ENCODE peak calls at places on chromosome 3, in ten cellular contexts. O, Q, Y, W, F, S, R, G, V and H are unnamed samples.

GRCh38 chr3:43512749-43513404 is 108.9 kb downstream of the ANO10 start:
- DNase-seq in O (no peak), Q (no peak), Y (peak), W (no peak), F (peak), S (no peak), R (no peak), G (no peak), V (no peak), H (no peak)

GRCh38 chr3:160065282-160065681 is 76.6 kb downstream of the IL12A start:
- DNase-seq in O (no peak), Q (no peak), Y (no peak), W (no peak), F (no peak), S (no peak), R (no peak), G (no peak), V (no peak), H (no peak)

GRCh38 chr3:32226875-32227500 is 11.5 kb upstream of the CMTM8 start:
- DNase-seq in O (no peak), Q (no peak), Y (peak), W (no peak), F (no peak), S (no peak), R (no peak), G (peak), V (no peak), H (no peak)

GRCh38 chr3:169298247-169298992 is 365.1 kb downstream of the MECOM start:
- DNase-seq in O (no peak), Q (no peak), Y (no peak), W (no peak), F (no peak), S (no peak), R (no peak), G (no peak), V (no peak), H (peak)

GRCh38 chr3:174495231-174495755 is 363.8 kb upstream of the NAALADL2 start:
- DNase-seq in O (no peak), Q (no peak), Y (no peak), W (no peak), F (peak), S (no peak), R (no peak), G (no peak), V (no peak), H (no peak)

GRCh38 chr3:187721055-187721454 is 18.7 kb upstream of the RTP2 start:
- DNase-seq in O (no peak), Q (no peak), Y (no peak), W (no peak), F (no peak), S (no peak), R (no peak), G (no peak), V (no peak), H (no peak)

GRCh38 chr3:111859974-111860859 is 1.2 kb downstream of the PHLDB2 start:
- DNase-seq in O (peak), Q (peak), Y (peak), W (no peak), F (peak), S (peak), R (peak), G (peak), V (peak), H (peak)

GRCh38 chr3:43932921-43933320 is 242.2 kb downstream of the ABHD5 start:
- DNase-seq in O (no peak), Q (no peak), Y (no peak), W (no peak), F (peak), S (no peak), R (no peak), G (peak), V (no peak), H (no peak)

GRCh38 chr3:153052096-153052460 is 109.9 kb upstream of the RAP2B start:
- DNase-seq in O (no peak), Q (no peak), Y (peak), W (no peak), F (peak), S (no peak), R (peak), G (peak), V (no peak), H (peak)

GRCh38 chr3:3264796-3265195 is 85.3 kb upstream of the CRBN start:
- DNase-seq in O (no peak), Q (no peak), Y (no peak), W (no peak), F (no peak), S (no peak), R (no peak), G (no peak), V (no peak), H (no peak)

DNA sequence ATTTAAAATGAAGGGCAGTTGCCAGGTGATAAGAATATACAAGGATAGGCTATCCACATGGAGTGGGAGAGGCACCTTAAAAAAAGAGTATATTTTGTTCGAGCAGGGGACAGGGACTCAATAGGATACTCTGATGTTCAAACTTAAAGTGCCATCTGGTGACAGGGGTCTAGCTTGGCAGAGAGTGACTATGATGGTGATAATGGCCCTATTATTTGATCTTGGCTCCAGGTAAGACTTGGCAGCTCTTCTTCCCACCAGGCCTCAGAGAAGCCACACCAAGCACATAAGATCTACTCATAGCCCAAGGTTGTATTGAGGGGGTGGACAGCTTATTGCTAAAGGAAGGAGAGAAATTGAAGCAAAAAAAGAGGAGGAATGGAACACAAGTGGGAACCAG is 109.0 kb upstream of the MANF start:
- DNase-seq in O (no peak), Q (no peak), Y (no peak), W (no peak), F (no peak), S (no peak), R (no peak), G (no peak), V (no peak), H (no peak)
- TF ChIP-seq CTCF in O (no peak), Q (no peak), Y (no peak), W (no peak), F (no peak), S (no peak), R (no peak), G (no peak), V (no peak), H (no peak)

GRCh38 chr3:72388644-72389043 is 459.6 kb downstream of the SHQ1 start:
- DNase-seq in O (no peak), Q (no peak), Y (no peak), W (no peak), F (no peak), S (no peak), R (no peak), G (no peak), V (no peak), H (no peak)
- TF ChIP-seq CTCF in O (no peak), Q (no peak), Y (no peak), W (no peak), F (no peak), S (no peak), R (no peak), G (no peak), V (no peak), H (no peak)

GRCh38 chr3:15228147-15228546 is 22.1 kb downstream of the CAPN7 start:
- DNase-seq in O (no peak), Q (no peak), Y (no peak), W (no peak), F (no peak), S (no peak), R (no peak), G (no peak), V (no peak), H (no peak)
- TF ChIP-seq CTCF in O (no peak), Q (no peak), Y (no peak), W (no peak), F (no peak), S (no peak), R (no peak), G (no peak), V (no peak), H (no peak)

DNA sequence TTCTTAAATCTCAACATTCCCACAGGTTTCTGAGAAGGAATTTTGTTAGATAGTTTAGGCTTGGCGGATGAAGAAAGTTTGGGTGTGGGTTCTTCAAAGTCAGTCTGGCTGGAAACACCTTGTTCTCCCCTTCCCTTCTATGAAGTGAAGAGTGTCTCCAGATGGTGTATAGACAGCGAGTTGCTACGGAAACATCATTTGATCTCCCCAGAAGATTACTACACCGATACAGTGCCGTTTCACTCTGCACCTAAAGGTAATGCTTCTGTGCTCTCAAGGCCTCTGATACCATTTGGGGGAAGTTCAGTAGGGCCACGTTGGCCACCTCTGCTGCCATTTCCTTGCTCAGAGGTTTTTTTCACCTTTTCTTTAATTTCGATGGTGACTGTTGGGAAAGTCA is 20.6 kb downstream of the DLEC1 start:
- DNase-seq in O (no peak), Q (no peak), Y (no peak), W (no peak), F (no peak), S (no peak), R (no peak), G (no peak), V (no peak), H (no peak)
- TF ChIP-seq CTCF in O (no peak), Q (no peak), Y (no peak), W (no peak), F (no peak), S (no peak), R (no peak), G (no peak), V (no peak), H (no peak)

GRCh38 chr3:154427685-154428291 is 2.2 kb downstream of the GPR149 start:
- DNase-seq in O (peak), Q (no peak), Y (no peak), W (no peak), F (no peak), S (peak), R (peak), G (peak), V (no peak), H (no peak)

GRCh38 chr3:154431043-154431442 is 1.1 kb upstream of the GPR149 start:
- DNase-seq in O (no peak), Q (no peak), Y (no peak), W (no peak), F (no peak), S (no peak), R (no peak), G (no peak), V (no peak), H (no peak)

GRCh38 chr3:154430014-154430413 is at the start of gene GPR149:
- DNase-seq in O (peak), Q (no peak), Y (no peak), W (no peak), F (peak), S (no peak), R (peak), G (no peak), V (no peak), H (no peak)

GRCh38 chr3:154422694-154423093 is 7.3 kb downstream of the GPR149 start:
- DNase-seq in O (no peak), Q (no peak), Y (no peak), W (no peak), F (no peak), S (no peak), R (no peak), G (no peak), V (no peak), H (no peak)

GRCh38 chr3:154428369-154429206 is 1.4 kb downstream of the GPR149 start:
- DNase-seq in O (peak), Q (no peak), Y (no peak), W (no peak), F (no peak), S (no peak), R (peak), G (no peak), V (no peak), H (no peak)
- TF ChIP-seq CTCF in O (peak), Q (no peak), Y (no peak), W (no peak), F (no peak), S (no peak), R (no peak), G (no peak), V (no peak), H (no peak)

GRCh38 chr3:165128544-165128943 is 50.2 kb upstream of the SI start:
- DNase-seq in O (no peak), Q (no peak), Y (no peak), W (no peak), F (no peak), S (no peak), R (no peak), G (no peak), V (no peak), H (no peak)

GRCh38 chr3:165130709-165131108 is 52.4 kb upstream of the SI start:
- DNase-seq in O (no peak), Q (no peak), Y (no peak), W (no peak), F (no peak), S (no peak), R (no peak), G (no peak), V (no peak), H (no peak)

GRCh38 chr3:165125836-165126235 is 47.5 kb upstream of the SI start:
- DNase-seq in O (no peak), Q (no peak), Y (no peak), W (no peak), F (no peak), S (no peak), R (no peak), G (no peak), V (no peak), H (no peak)
- TF ChIP-seq CTCF in O (no peak), Q (no peak), Y (no peak), W (no peak), F (no peak), S (no peak), R (no peak), G (no peak), V (no peak), H (no peak)

GRCh38 chr3:48451270-48451669 is 4.7 kb downstream of the ATRIP start:
- DNase-seq in O (no peak), Q (no peak), Y (no peak), W (no peak), F (no peak), S (no peak), R (no peak), G (no peak), V (no peak), H (no peak)

GRCh38 chr3:48441940-48442339 is 1.9 kb downstream of the TMA7 start:
- DNase-seq in O (no peak), Q (no peak), Y (no peak), W (no peak), F (no peak), S (no peak), R (no peak), G (no peak), V (no peak), H (no peak)

GRCh38 chr3:48445277-48445882 is 1.2 kb upstream of the ATRIP start:
- DNase-seq in O (no peak), Q (no peak), Y (no peak), W (no peak), F (no peak), S (no peak), R (no peak), G (no peak), V (no peak), H (no peak)

GRCh38 chr3:48446043-48446424 is 503 bp upstream of the ATRIP start:
- DNase-seq in O (no peak), Q (no peak), Y (no peak), W (no peak), F (no peak), S (no peak), R (no peak), G (no peak), V (no peak), H (no peak)

GRCh38 chr3:48446425-48447193 is at the start of gene ATRIP:
- DNase-seq in O (peak), Q (peak), Y (peak), W (peak), F (peak), S (peak), R (peak), G (peak), V (peak), H (peak)
- TF ChIP-seq CTCF in O (no peak), Q (no peak), Y (no peak), W (no peak), F (no peak), S (no peak), R (no peak), G (no peak), V (no peak), H (no peak)

GRCh38 chr3:46386206-46386605 is 15.5 kb downstream of the CCR5 start:
- DNase-seq in O (no peak), Q (no peak), Y (peak), W (no peak), F (no peak), S (no peak), R (no peak), G (no peak), V (no peak), H (peak)
- TF ChIP-seq CTCF in O (no peak), Q (no peak), Y (no peak), W (no peak), F (no peak), S (no peak), R (no peak), G (no peak), V (no peak), H (no peak)

DNA sequence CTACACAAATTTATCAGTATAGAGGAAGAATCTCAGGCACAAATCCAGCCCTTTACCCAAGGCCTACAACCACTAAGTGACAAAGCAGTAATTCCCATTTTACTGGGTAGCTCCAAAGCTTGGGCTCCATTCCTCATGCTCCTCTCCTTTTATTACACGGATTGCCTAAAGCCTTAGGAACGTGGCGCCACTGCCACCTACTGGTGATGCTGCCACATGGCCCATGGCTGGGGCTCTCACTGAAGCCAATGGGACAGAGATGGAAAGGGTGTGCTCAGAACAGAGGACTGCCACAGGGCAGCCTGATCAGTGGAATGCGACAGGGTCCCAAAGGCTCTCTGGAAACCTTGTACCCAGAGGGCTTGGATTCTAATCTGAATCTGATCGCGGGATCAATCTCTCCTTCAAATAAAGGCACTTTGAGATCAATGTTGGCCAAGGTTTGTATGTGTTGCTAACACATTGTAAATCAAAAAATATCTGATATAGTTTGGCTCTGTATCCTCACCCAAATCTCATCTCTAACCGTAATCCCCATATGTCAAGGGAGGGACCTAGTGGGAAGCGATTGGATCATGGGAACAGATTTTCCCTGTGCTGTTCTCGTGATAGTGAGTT is 33.5 kb upstream of the LYZL4 start:
- DNase-seq in O (peak), Q (peak), Y (peak), W (peak), F (peak), S (peak), R (peak), G (peak), V (peak), H (peak)
- TF ChIP-seq CTCF in O (peak), Q (peak), Y (peak), W (peak), F (peak), S (peak), R (peak), G (peak), V (peak), H (peak)